ENCODE peak calls at places on chromosomes 3 and 15, in five cellular contexts. W is glutamatergic neuron; G is pons; V is NCI-H345; X is activated CD4-positive, alpha-beta T cell treated with anti-CD3 and anti-CD28 coated beads, Interleukin-2, amount 50 U/mL, for 48 hours. T is an unnamed sample.

GRCh38 chr3:169218314-169218983 is 445.1 kb downstream of the MECOM start:
- DNase-seq in X (no peak), G (peak), W (peak), V (no peak), T (peak)

GRCh38 chr15:48355377-48355776 is 24.1 kb downstream of the DUT start:
- DNase-seq in G (no peak), V (no peak), W (no peak), X (no peak), T (no peak)

GRCh38 chr3:452221-452620 is 255.7 kb downstream of the CHL1 start:
- DNase-seq in W (no peak), V (no peak), G (no peak), X (no peak), T (no peak)

GRCh38 chr3:62184559-62184958 is 188.8 kb downstream of the FEZF2 start:
- DNase-seq in G (no peak), X (no peak), W (no peak), V (no peak), T (no peak)

GRCh38 chr15:70605606-70606410 is 157.6 kb downstream of the UACA start:
- DNase-seq in W (no peak), X (no peak), V (no peak), G (peak), T (no peak)

GRCh38 chr3:77038928-77039605 is 832 bp upstream of the ROBO2 start:
- DNase-seq in X (no peak), W (peak), G (no peak), V (peak), T (no peak)

GRCh38 chr3:32500880-32501784 is 1.5 kb downstream of the CMTM6 start:
- DNase-seq in G (peak), V (no peak), X (no peak), W (no peak), T (no peak)

GRCh38 chr3:196643201-196643749 is 3.8 kb downstream of the NRROS start:
- DNase-seq in X (peak), G (peak), W (no peak), V (no peak), T (no peak)

GRCh38 chr15:90694987-90695386 is 22.2 kb upstream of the BLM start:
- DNase-seq in W (no peak), X (no peak), G (no peak), V (no peak), T (no peak)

GRCh38 chr3:42746455-42747450 is 26.3 kb downstream of the CCDC13 start:
- DNase-seq in X (no peak), W (no peak), G (peak), V (no peak), T (no peak)

GRCh38 chr15:41599061-41599460 is 40.0 kb downstream of the TYRO3 start:
- DNase-seq in V (no peak), X (no peak), W (no peak), G (no peak), T (no peak)

GRCh38 chr15:52233405-52233804 is 42.2 kb upstream of the GNB5 start:
- DNase-seq in W (no peak), X (no peak), V (no peak), G (peak), T (no peak)

GRCh38 chr3:98769436-98769835 is 6.3 kb downstream of the ST3GAL6 start:
- DNase-seq in X (no peak), W (no peak), G (no peak), V (no peak), T (no peak)

GRCh38 chr15:96560246-96560895 is 229.9 kb downstream of the NR2F2 start:
- DNase-seq in G (no peak), W (no peak), V (no peak), X (no peak), T (no peak)

GRCh38 chr15:40776537-40777141 is 6.9 kb downstream of the C15orf62 start:
- DNase-seq in G (no peak), V (no peak), W (no peak), X (no peak), T (no peak)